ENCODE peak calls at places on chromosomes 16 and 17, in six cellular contexts. F is mucosa of descending colon, N is cardiac fibroblast, H is amniotic stem cell, M is IMR-90, U is GM13976. O is an unnamed sample.

GRCh38 chr17:33962857-33963655 is 292.0 kb upstream of the CCL2 start:
- DNase-seq in U (no peak), M (no peak), F (no peak), H (no peak), N (no peak), O (no peak)

GRCh38 chr16:81868057-81868748 is 89.1 kb downstream of the PLCG2 start:
- DNase-seq in H (no peak), F (no peak), M (no peak), U (no peak), N (no peak), O (no peak)

GRCh38 chr16:89349947-89350633 is 132.6 kb downstream of the ZNF778 start:
- DNase-seq in F (no peak), N (no peak), M (no peak), U (no peak), H (no peak), O (no peak)

GRCh38 chr17:34623856-34624766 is 44.7 kb downstream of the TMEM132E start:
- DNase-seq in N (no peak), H (no peak), F (no peak), U (no peak), M (no peak), O (no peak)

GRCh38 chr16:85663891-85664321 is 24.8 kb downstream of the GINS2 start:
- DNase-seq in N (no peak), U (no peak), F (peak; percentile 51), H (no peak), M (peak; percentile 28), O (no peak)

GRCh38 chr17:73657473-73658116 is 13.3 kb upstream of the SDK2 start:
- DNase-seq in N (no peak), M (no peak), F (no peak), U (no peak), H (no peak), O (no peak)

GRCh38 chr17:77363821-77364361 is 223.1 kb downstream of the SEC14L1 start:
- DNase-seq in U (no peak), M (peak; percentile 58), F (no peak), N (peak; percentile 55), H (no peak), O (peak; percentile 28)

GRCh38 chr17:59651346-59651745 is 31.7 kb downstream of the CLTC start:
- DNase-seq in N (peak; percentile 47), M (peak; percentile 11), F (no peak), U (no peak), H (no peak), O (no peak)

GRCh38 chr17:45353047-45353446 is 36.2 kb upstream of the MAP3K14 start:
- DNase-seq in F (no peak), H (no peak), N (peak; percentile 20), U (peak; percentile 66), M (no peak), O (no peak)

GRCh38 chr16:89410794-89411309 is 79.5 kb downstream of the ANKRD11 start:
- DNase-seq in U (no peak), F (peak; percentile 70), M (peak; percentile 86), N (peak; percentile 91), H (peak; percentile 63), O (peak; percentile 66)

GRCh38 chr16:77191259-77191969 is 424 bp downstream of the MON1B start:
- DNase-seq in F (peak; percentile 73), U (no peak), N (peak; percentile 26), H (no peak), M (no peak), O (no peak)

GRCh38 chr17:50425682-50426471 is at the start of gene ACSF2:
- DNase-seq in M (peak; percentile 22), U (peak; percentile 93), F (peak; percentile 90), N (peak; percentile 47), H (peak; percentile 16), O (peak; percentile 80)

GRCh38 chr17:34241062-34241461 is 14.0 kb upstream of the CCL2 start:
- DNase-seq in H (no peak), F (no peak), M (peak; percentile 44), U (no peak), N (peak; percentile 61), O (no peak)

GRCh38 chr16:80909720-80910119 is 97.0 kb downstream of the CMC2 start:
- DNase-seq in M (no peak), F (no peak), U (no peak), H (no peak), N (no peak), O (no peak)

GRCh38 chr17:79019631-79020584 is 4.1 kb upstream of the C1QTNF1 start:
- DNase-seq in H (peak; percentile 52), N (peak; percentile 93), M (peak; percentile 78), U (peak; percentile 62), F (peak; percentile 76), O (peak; percentile 59)

GRCh38 chr17:4554997-4555799 is at the start of gene MYBBP1A:
- DNase-seq in M (peak; percentile 92), N (peak; percentile 96), H (peak; percentile 95), U (peak; percentile 100), F (peak; percentile 98), O (peak; percentile 90)

GRCh38 chr16:30186782-30187555 is 3.6 kb downstream of the CORO1A start:
- DNase-seq in F (peak; percentile 92), U (peak; percentile 66), H (no peak), M (no peak), N (peak; percentile 45), O (peak; percentile 53)

GRCh38 chr16:6331770-6332169 is 1000.9 kb upstream of the RBFOX1 start:
- DNase-seq in U (no peak), N (no peak), H (no peak), F (no peak), M (no peak), O (no peak)

GRCh38 chr16:85172465-85173071 is 60.3 kb upstream of the CIBAR2 start:
- DNase-seq in H (no peak), M (peak; percentile 53), F (peak; percentile 43), U (no peak), N (no peak), O (peak; percentile 40)

GRCh38 chr16:87957296-87958069 is 6.2 kb downstream of the BANP start:
- DNase-seq in M (no peak), N (no peak), F (peak; percentile 56), U (no peak), H (no peak), O (no peak)

GRCh38 chr17:57916925-57917858 is 38.0 kb downstream of the CUEDC1 start:
- DNase-seq in M (no peak), N (no peak), F (no peak), U (no peak), H (no peak), O (no peak)

GRCh38 chr17:78974635-78975591 is 4.8 kb downstream of the LGALS3BP start:
- DNase-seq in U (no peak), M (peak; percentile 84), N (peak; percentile 69), H (no peak), F (peak; percentile 80), O (peak; percentile 61)

GRCh38 chr17:81959362-81960129 is 1.4 kb downstream of the NOTUM start:
- DNase-seq in U (peak; percentile 92), H (no peak), F (peak; percentile 73), N (peak; percentile 35), M (peak; percentile 24), O (peak; percentile 69)

GRCh38 chr16:81533175-81533507 is 88.5 kb downstream of the CMIP start:
- DNase-seq in M (peak; percentile 41), U (no peak), F (no peak), H (no peak), N (no peak), O (no peak)

GRCh38 chr16:67186550-67186950 is 2.8 kb upstream of the MATCAP1 start:
- DNase-seq in N (no peak), U (no peak), M (no peak), H (no peak), F (no peak), O (peak; percentile 33)

GRCh38 chr17:68424188-68424587 is 33.1 kb downstream of the WIPI1 start:
- DNase-seq in U (no peak), N (no peak), M (no peak), H (no peak), F (no peak), O (no peak)

GRCh38 chr16:11342021-11342855 is 3.0 kb upstream of the RMI2 start:
- DNase-seq in M (no peak), N (no peak), F (peak; percentile 4), H (no peak), U (no peak), O (no peak)

GRCh38 chr17:74271902-74272563 is 2.0 kb upstream of the DNAI2 start:
- DNase-seq in H (no peak), F (no peak), M (no peak), N (no peak), U (no peak), O (no peak)

GRCh38 chr17:73568934-73569333 is 75.3 kb downstream of the SDK2 start:
- DNase-seq in F (no peak), M (no peak), U (no peak), H (no peak), N (no peak), O (no peak)

GRCh38 chr16:57738844-57739243 is 3.3 kb downstream of the KATNB1 start:
- DNase-seq in F (no peak), U (no peak), H (no peak), N (no peak), M (no peak), O (no peak)

GRCh38 chr16:88588148-88588547 is 17.9 kb downstream of the ZC3H18 start:
- DNase-seq in U (no peak), H (no peak), F (no peak), N (no peak), M (no peak), O (no peak)

GRCh38 chr16:86095906-86096485 is 197.0 kb downstream of the IRF8 start:
- DNase-seq in N (no peak), U (no peak), M (no peak), F (no peak), H (no peak), O (no peak)

GRCh38 chr17:12580640-12581039 is 85.0 kb upstream of the MYOCD start:
- DNase-seq in M (peak; percentile 22), U (no peak), F (no peak), N (no peak), H (no peak), O (peak; percentile 21)